ENCODE peak calls at places on chromosomes 3 and 15, in four cellular contexts. Y is fibroblast of pulmonary artery, E is H1, F is astrocyte of the spinal cord. U is an unnamed sample.

GRCh38 chr3:116176974-116177555 is 268.2 kb downstream of the LSAMP start:
- DNase-seq in Y (no peak), E (no peak), F (no peak), U (no peak)

GRCh38 chr15:31128919-31129768 is 27.6 kb upstream of the TRPM1 start:
- DNase-seq in Y (peak; percentile 73), E (peak; percentile 97), F (peak; percentile 57), U (peak; percentile 44)

GRCh38 chr3:149810846-149811245 is 2.2 kb upstream of the RNF13 start:
- DNase-seq in Y (no peak), E (no peak), F (no peak), U (no peak)

GRCh38 chr3:98692787-98693473 is 70.2 kb upstream of the ST3GAL6 start:
- DNase-seq in Y (peak; percentile 54), E (no peak), F (no peak), U (no peak)

GRCh38 chr15:69104050-69104750 is 56.2 kb upstream of the GLCE start:
- DNase-seq in Y (no peak), E (no peak), F (no peak), U (no peak)

GRCh38 chr15:80949756-80950155 is 39.9 kb downstream of the MESD start:
- DNase-seq in Y (no peak), E (no peak), F (no peak), U (no peak)

GRCh38 chr15:39124155-39124924 is 456.5 kb upstream of the THBS1 start:
- DNase-seq in Y (peak; percentile 61), E (no peak), F (peak; percentile 27), U (peak; percentile 68)

GRCh38 chr3:106088270-106088669 is 219.5 kb upstream of the CBLB start:
- DNase-seq in Y (no peak), E (no peak), F (peak; percentile 5), U (no peak)

GRCh38 chr3:141386080-141386594 is 17.8 kb downstream of the ZBTB38 start:
- DNase-seq in Y (no peak), E (no peak), F (no peak), U (no peak)

GRCh38 chr15:31511707-31512310 is 185.2 kb downstream of the KLF13 start:
- DNase-seq in Y (no peak), E (no peak), F (no peak), U (no peak)

GRCh38 chr3:160577551-160578195 is 12.3 kb upstream of the KPNA4 start:
- DNase-seq in Y (peak; percentile 34), E (no peak), F (no peak), U (peak; percentile 53)

GRCh38 chr3:106333911-106334618 is 465.3 kb upstream of the CBLB start:
- DNase-seq in Y (peak; percentile 48), E (no peak), F (peak; percentile 88), U (no peak)

GRCh38 chr3:194577985-194578905 is 55.0 kb downstream of the TMEM44 start:
- DNase-seq in Y (peak; percentile 93), E (no peak), F (peak; percentile 93), U (peak; percentile 84)

GRCh38 chr15:66862111-66862815 is 160.2 kb downstream of the SMAD6 start:
- DNase-seq in Y (no peak), E (no peak), F (no peak), U (no peak)

GRCh38 chr15:95559875-95560394 is 770.6 kb upstream of the NR2F2 start:
- DNase-seq in Y (peak; percentile 94), E (no peak), F (peak; percentile 87), U (peak; percentile 86)

GRCh38 chr15:52527898-52528464 is 699 bp downstream of the MYO5A start:
- DNase-seq in Y (peak; percentile 27), E (peak; percentile 51), F (peak; percentile 38), U (peak; percentile 37)

GRCh38 chr3:122810706-122811105 is 15.8 kb downstream of the SLC49A4 start:
- DNase-seq in Y (no peak), E (no peak), F (no peak), U (no peak)

GRCh38 chr3:34889641-34890040 is 749.7 kb upstream of the ARPP21 start:
- DNase-seq in Y (no peak), E (no peak), F (no peak), U (no peak)

GRCh38 chr3:109532257-109533216 is 195.2 kb upstream of the DPPA4 start:
- DNase-seq in Y (peak; percentile 93), E (peak; percentile 71), F (peak; percentile 80), U (peak; percentile 11)

GRCh38 chr3:132284006-132284405 is 33.2 kb upstream of the ACP3 start:
- DNase-seq in Y (peak; percentile 13), E (no peak), F (no peak), U (no peak)

GRCh38 chr3:190442240-190442639 is 7.5 kb downstream of the TMEM207 start:
- DNase-seq in Y (no peak), E (no peak), F (no peak), U (no peak)

GRCh38 chr3:151838574-151839312 is 24.8 kb downstream of the AADAC start:
- DNase-seq in Y (peak; percentile 94), E (no peak), F (peak; percentile 82), U (peak; percentile 78)

GRCh38 chr3:16841906-16842709 is 42.6 kb upstream of the PLCL2 start:
- DNase-seq in Y (no peak), E (peak; percentile 53), F (no peak), U (no peak)

GRCh38 chr3:114299421-114299820 is 5.6 kb downstream of the TIGIT start:
- DNase-seq in Y (peak; percentile 36), E (no peak), F (no peak), U (peak; percentile 17)

GRCh38 chr3:127572186-127572585 is 18.3 kb downstream of the TPRA1 start:
- DNase-seq in Y (no peak), E (no peak), F (no peak), U (no peak)

GRCh38 chr3:37071921-37072320 is 78.6 kb downstream of the MLH1 start:
- DNase-seq in Y (no peak), E (no peak), F (peak; percentile 40), U (no peak)

GRCh38 chr3:113231391-113231790 is 20.0 kb downstream of the BOC start:
- DNase-seq in Y (peak; percentile 29), E (no peak), F (peak; percentile 79), U (peak; percentile 75)

GRCh38 chr3:178705925-178706324 is 169.7 kb downstream of the KCNMB2 start:
- DNase-seq in Y (no peak), E (no peak), F (peak; percentile 53), U (peak; percentile 77)

GRCh38 chr3:104582092-104582491 is 784.6 kb upstream of the ALCAM start:
- DNase-seq in Y (no peak), E (no peak), F (no peak), U (no peak)

GRCh38 chr3:197373096-197373495 is 74.7 kb upstream of the DLG1 start:
- DNase-seq in Y (no peak), E (no peak), F (no peak), U (no peak)

GRCh38 chr3:42502429-42503250 is at the start of gene VIPR1:
- DNase-seq in Y (peak; percentile 54), E (peak; percentile 99), F (no peak), U (no peak)

GRCh38 chr15:37793851-37794250 is 140.6 kb upstream of the TMCO5A start:
- DNase-seq in Y (peak; percentile 22), E (no peak), F (no peak), U (no peak)

GRCh38 chr3:134093906-134094305 is 64.2 kb upstream of the SLCO2A1 start:
- DNase-seq in Y (no peak), E (no peak), F (no peak), U (no peak)

GRCh38 chr3:120622457-120622856 is 26.3 kb downstream of the NDUFB4 start:
- DNase-seq in Y (no peak), E (no peak), F (no peak), U (no peak)
- H3K4me3 ChIP-seq in Y (no peak overlapping the region), E (no peak overlapping the region), F (no peak overlapping the region), U (no peak overlapping the region)

GRCh38 chr3:14318638-14319037 is 83.8 kb upstream of the SLC6A6 start:
- DNase-seq in Y (no peak), E (no peak), F (no peak), U (no peak)

GRCh38 chr3:14322667-14323295 is 79.6 kb upstream of the SLC6A6 start:
- DNase-seq in Y (no peak), E (no peak), F (no peak), U (no peak)

GRCh38 chr3:14319654-14320182 is 82.7 kb upstream of the SLC6A6 start:
- DNase-seq in Y (peak; percentile 78), E (peak; percentile 69), F (peak; percentile 46), U (peak; percentile 54)

GRCh38 chr3:14322001-14322400 is 80.4 kb upstream of the SLC6A6 start:
- DNase-seq in Y (no peak), E (no peak), F (no peak), U (no peak)

DNA sequence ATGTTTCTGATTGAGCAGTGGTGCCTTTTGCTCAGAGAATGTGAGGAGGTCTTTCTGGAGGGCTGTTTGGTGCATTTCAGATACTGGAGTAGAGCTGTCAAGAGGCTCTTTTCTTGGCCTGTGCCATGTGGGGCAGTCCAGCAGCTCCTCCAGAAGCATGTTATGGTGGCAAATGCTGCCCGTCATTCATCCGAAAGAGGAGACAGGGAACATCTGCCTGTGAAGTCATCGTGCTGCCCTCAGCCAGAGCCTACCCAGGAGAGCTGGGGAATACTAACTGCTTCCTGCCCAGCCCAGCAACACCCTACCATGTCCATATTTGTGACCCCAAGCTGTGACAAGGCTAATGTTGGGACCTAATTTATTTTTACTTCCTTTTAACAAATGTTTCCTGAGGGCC is 82.2 kb upstream of the SLC6A6 start:
- DNase-seq in Y (no peak), E (no peak), F (no peak), U (no peak)
- H3K4me3 ChIP-seq in Y (no peak overlapping the region), E (peak overlapping the region; percentile 38), F (no peak overlapping the region), U (no peak overlapping the region)

GRCh38 chr15:89406218-89406716 is 71.6 kb upstream of the POLG start:
- DNase-seq in Y (no peak), E (no peak), F (no peak), U (no peak)
- H3K4me3 ChIP-seq in Y (peak overlapping the region; percentile 33), E (peak overlapping the region; percentile 40), F (no peak overlapping the region), U (peak overlapping the region; percentile 20)

GRCh38 chr3:48426401-48426909 is 3.4 kb downstream of the PLXNB1 start:
- DNase-seq in Y (no peak), E (no peak), F (no peak), U (no peak)

GRCh38 chr3:48426944-48427629 is 2.8 kb downstream of the PLXNB1 start:
- DNase-seq in Y (no peak), E (no peak), F (no peak), U (no peak)

GRCh38 chr3:48428863-48429415 is 947 bp downstream of the PLXNB1 start:
- DNase-seq in Y (no peak), E (peak; percentile 78), F (no peak), U (peak; percentile 63)

GRCh38 chr3:48428088-48428862 is 1.6 kb downstream of the PLXNB1 start:
- DNase-seq in Y (no peak), E (peak; percentile 73), F (no peak), U (peak; percentile 34)

DNA sequence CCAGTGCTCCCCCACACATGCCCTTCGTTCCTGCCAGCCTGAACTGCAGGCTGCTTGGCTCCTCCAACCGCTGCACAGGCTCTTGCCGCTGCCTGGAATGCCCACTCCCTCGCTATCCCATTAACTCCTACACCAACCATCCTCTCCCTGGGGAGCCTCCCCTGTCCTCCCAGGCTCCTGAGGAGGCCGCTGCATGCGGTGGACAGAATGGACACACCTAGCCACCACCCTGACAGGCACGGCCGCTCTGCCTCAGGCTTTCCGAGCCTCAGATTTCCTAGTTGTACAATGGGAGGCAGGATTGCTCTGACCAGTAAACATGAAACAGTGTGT is 2.3 kb downstream of the PLXNB1 start:
- DNase-seq in Y (no peak), E (no peak), F (no peak), U (no peak)
- H3K4me3 ChIP-seq in Y (no peak overlapping the region), E (peak overlapping the region; percentile 75), F (peak overlapping the region; percentile 5), U (no peak overlapping the region)

GRCh38 chr3:38153221-38153620 is 12.1 kb upstream of the OXSR1 start:
- DNase-seq in Y (no peak), E (peak; percentile 20), F (no peak), U (no peak)
- H3K4me3 ChIP-seq in Y (no peak overlapping the region), E (no peak overlapping the region), F (no peak overlapping the region), U (no peak overlapping the region)

U was measured in foreskin fibroblast.